ENCODE peak calls at places on chromosome 14, in nine cellular contexts. J is upper lobe of right lung; U is left lung; C is HepG2; I is stimulated activated naive CD8-positive, alpha-beta T cell treated with anti-CD3 and anti-CD28 coated beads, Interleukin-15, Interleukin-2, amounts not matched to agents 100 U/mL and 50 U/mL, for 24 hours; Y is mucosa of descending colon; G is HCT116; T is central memory CD8-positive, alpha-beta T cell; Z is K562. A is an unnamed sample.

GRCh38 chr14:99200654-99201005 is 71.4 kb downstream of the BCL11B start:
- ATAC-seq in Y (no peak), I (no peak), G (no peak), Z (no peak), C (no peak), U (no peak), J (no peak), T (no peak), A (no peak)

GRCh38 chr14:61025239-61026223 is 44.5 kb downstream of the SLC38A6 start:
- ATAC-seq in G (peak), Y (peak), C (peak), T (no peak), U (peak), I (no peak), Z (peak), J (peak), A (peak)

GRCh38 chr14:54699087-54699530 is 132.2 kb downstream of the SAMD4A start:
- ATAC-seq in Y (no peak), I (no peak), G (no peak), Z (no peak), U (peak), C (no peak), T (no peak), J (peak), A (no peak)

GRCh38 chr14:94640721-94641631 is 28.8 kb downstream of the SERPINA3 start:
- ATAC-seq in G (peak), T (no peak), Y (peak), U (no peak), Z (peak), J (no peak), C (no peak), I (peak), A (no peak)

GRCh38 chr14:94423465-94424056 is 29.0 kb downstream of the SERPINA11 start:
- ATAC-seq in T (no peak), U (peak), G (peak), Y (peak), Z (peak), C (peak), I (no peak), J (peak), A (no peak)

GRCh38 chr14:29028973-29029582 is 262.5 kb downstream of the FOXG1 start:
- ATAC-seq in J (no peak), Z (peak), U (no peak), C (peak), T (no peak), I (no peak), Y (no peak), G (no peak), A (no peak)

GRCh38 chr14:90758959-90759358 is 57.3 kb downstream of the TTC7B start:
- ATAC-seq in G (no peak), Y (peak), C (peak), Z (peak), I (no peak), J (peak), T (no peak), U (peak), A (peak)

GRCh38 chr14:90727082-90727481 is 89.1 kb downstream of the TTC7B start:
- ATAC-seq in I (no peak), U (no peak), T (no peak), Y (no peak), C (no peak), J (no peak), G (no peak), Z (no peak), A (no peak)

GRCh38 chr14:61631044-61631692 is 64.1 kb upstream of the HIF1A start:
- ATAC-seq in T (no peak), G (no peak), U (no peak), J (no peak), C (no peak), Y (peak), I (no peak), Z (no peak), A (no peak)

GRCh38 chr14:102539544-102540309 is 30.2 kb upstream of the ANKRD9 start:
- ATAC-seq in U (no peak), J (no peak), C (peak), Y (no peak), I (no peak), T (no peak), Z (peak), G (no peak), A (no peak)

GRCh38 chr14:106417224-106418049 is 891.1 kb downstream of the TMEM121 start:
- ATAC-seq in Z (peak), Y (peak), T (peak), I (peak), U (peak), J (peak), G (no peak), C (peak), A (peak)

GRCh38 chr14:56299306-56299984 is 181.2 kb downstream of the PELI2 start:
- ATAC-seq in T (no peak), G (no peak), U (no peak), Z (no peak), C (no peak), J (no peak), I (no peak), Y (no peak), A (no peak)

GRCh38 chr14:93106541-93107156 is 9.1 kb downstream of the ITPK1 start:
- ATAC-seq in Y (no peak), J (no peak), C (peak), Z (no peak), U (no peak), I (no peak), G (no peak), T (no peak), A (no peak)

GRCh38 chr14:79861111-79861510 is 350.2 kb downstream of the DIO2 start:
- ATAC-seq in U (no peak), J (no peak), Z (no peak), Y (no peak), T (no peak), I (no peak), G (no peak), C (no peak), A (no peak)

GRCh38 chr14:103742499-103743255 is 27.1 kb downstream of the ZFYVE21 start:
- ATAC-seq in T (no peak), U (no peak), G (no peak), Z (no peak), I (no peak), C (no peak), J (no peak), Y (no peak), A (no peak)

GRCh38 chr14:20802341-20803084 is at the start of gene RNASE1:
- ATAC-seq in Z (peak), Y (peak), G (no peak), U (peak), J (peak), I (no peak), C (peak), T (no peak), A (no peak)

GRCh38 chr14:31962920-31963319 is 114.2 kb upstream of the ARHGAP5 start:
- ATAC-seq in C (no peak), G (no peak), Z (no peak), I (no peak), Y (no peak), J (no peak), U (no peak), T (no peak), A (no peak)

GRCh38 chr14:52254086-52254485 is 13.4 kb upstream of the PTGDR start:
- ATAC-seq in Y (no peak), G (no peak), T (no peak), I (no peak), U (no peak), C (no peak), Z (no peak), J (no peak), A (no peak)

GRCh38 chr14:50601405-50601804 is 41.5 kb downstream of the ATL1 start:
- ATAC-seq in J (no peak), Z (no peak), G (no peak), C (no peak), T (no peak), I (no peak), U (no peak), Y (no peak), A (no peak)

GRCh38 chr14:56145965-56146364 is 27.8 kb downstream of the PELI2 start:
- ATAC-seq in Z (no peak), J (peak), U (peak), I (peak), Y (no peak), T (no peak), C (no peak), G (no peak), A (no peak)